ENCODE peak calls at places on chromosome 18, in five cellular contexts. O is uterus, Q is IMR-90, R is colonic mucosa, W is aorta. E is an unnamed sample.
A peak's percentile ranks its signal among the peaks of the same experiment; 100 is the strongest.

GRCh38 chr18:65592419-65592818 is 158.4 kb upstream of the CDH7 start:
- DNase-seq in Q (no peak), R (no peak), W (no peak), O (no peak), E (no peak)

GRCh38 chr18:72419914-72420313 is 124.2 kb downstream of the CBLN2 start:
- DNase-seq in Q (no peak), O (no peak), W (no peak), R (no peak), E (no peak)

GRCh38 chr18:54151376-54151775 is 73.1 kb downstream of the MBD2 start:
- DNase-seq in R (no peak), O (no peak), W (no peak), Q (no peak), E (no peak)

GRCh38 chr18:54242327-54242726 is 17.9 kb upstream of the MBD2 start:
- DNase-seq in O (no peak), W (no peak), Q (no peak), R (no peak), E (no peak)

GRCh38 chr18:74040459-74041332 is 106.9 kb downstream of the FBXO15 start:
- DNase-seq in O (no peak), Q (peak; percentile 11), R (peak; percentile 61), W (no peak), E (peak; percentile 75)

GRCh38 chr18:13425357-13426095 is 207.0 kb downstream of the LDLRAD4 start:
- DNase-seq in Q (no peak), O (no peak), R (peak; percentile 41), W (no peak), E (no peak)

GRCh38 chr18:28411806-28412205 is 234.9 kb upstream of the CDH2 start:
- DNase-seq in O (no peak), W (no peak), R (no peak), Q (no peak), E (no peak)

GRCh38 chr18:3454365-3455089 is 4.6 kb downstream of the TGIF1 start:
- DNase-seq in Q (peak; percentile 72), O (no peak), W (no peak), R (peak; percentile 71), E (peak; percentile 59)

GRCh38 chr18:59730896-59731295 is 33.7 kb upstream of the CCBE1 start:
- DNase-seq in W (no peak), Q (no peak), O (no peak), R (no peak), E (no peak)

GRCh38 chr18:48085781-48086487 is 155.5 kb upstream of the SMAD2 start:
- DNase-seq in O (no peak), Q (no peak), R (no peak), W (peak; percentile 51), E (no peak)

GRCh38 chr18:64330161-64330560 is 181.3 kb upstream of the LINC00305 start:
- DNase-seq in Q (no peak), W (no peak), R (no peak), O (no peak), E (no peak)

GRCh38 chr18:13026583-13027270 is 35.6 kb downstream of the CEP192 start:
- DNase-seq in O (no peak), W (no peak), Q (peak; percentile 53), R (no peak), E (no peak)

GRCh38 chr18:25445430-25445829 is 93.5 kb upstream of the ZNF521 start:
- DNase-seq in W (no peak), O (no peak), R (no peak), Q (no peak), E (no peak)

GRCh38 chr18:57214976-57215375 is 68.1 kb downstream of the BOD1L2 start:
- DNase-seq in R (no peak), W (no peak), O (no peak), Q (no peak), E (no peak)

GRCh38 chr18:5424903-5425302 is 118.9 kb downstream of the EPB41L3 start:
- DNase-seq in O (no peak), Q (peak; percentile 65), R (no peak), W (no peak), E (no peak)

GRCh38 chr18:58263733-58264469 is 219.9 kb downstream of the NEDD4L start:
- DNase-seq in Q (peak; percentile 21), O (no peak), W (no peak), R (no peak), E (no peak)

DNA sequence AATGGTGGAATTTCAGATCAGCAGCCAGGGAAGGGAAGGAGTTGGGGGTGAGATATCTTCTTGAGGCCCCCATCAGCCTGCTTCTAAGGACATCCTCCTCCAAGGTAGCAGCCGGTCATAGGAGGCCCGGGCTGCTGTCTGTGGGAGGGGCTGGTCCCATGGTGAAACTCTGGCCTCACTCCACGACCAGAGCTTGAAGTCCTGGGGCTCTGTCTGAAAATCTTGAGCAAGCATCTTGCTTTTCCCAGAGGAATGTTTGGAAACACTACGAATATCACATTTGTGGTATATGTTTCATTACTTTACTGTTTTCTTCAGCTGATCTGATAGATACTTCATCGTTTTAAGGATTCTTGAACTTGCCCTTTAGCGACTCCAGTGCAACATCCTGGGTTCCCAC is 103.7 kb downstream of the CTAGE1 start:
- DNase-seq in W (no peak), O (peak; percentile 71), Q (peak; percentile 83), R (no peak), E (no peak)
- H3K4me1 ChIP-seq in W (no peaks in the 10 kb centered on the region), O (no peaks in the 10 kb centered on the region), Q (peaks cover 14% of the 10 kb centered on the region), R (no peaks in the 10 kb centered on the region), E (no peaks in the 10 kb centered on the region)

GRCh38 chr18:23138470-23138869 is 3.2 kb downstream of the CABLES1 start:
- DNase-seq in Q (no peak), O (peak; percentile 64), W (no peak), R (no peak), E (peak; percentile 76)

GRCh38 chr18:23136326-23137092 is 1.2 kb downstream of the CABLES1 start:
- DNase-seq in Q (no peak), R (peak; percentile 42), O (peak; percentile 51), W (peak; percentile 86), E (peak; percentile 13)

GRCh38 chr18:23137788-23138216 is 2.5 kb downstream of the CABLES1 start:
- DNase-seq in R (no peak), Q (no peak), W (no peak), O (no peak), E (no peak)

GRCh38 chr18:23135679-23136325 is 517 bp downstream of the CABLES1 start:
- DNase-seq in O (peak; percentile 49), R (peak; percentile 28), Q (no peak), W (peak; percentile 85), E (peak; percentile 52)

GRCh38 chr18:23137093-23137640 is 1.9 kb downstream of the CABLES1 start:
- DNase-seq in Q (no peak), O (no peak), R (no peak), W (no peak), E (no peak)
- H3K4me1 ChIP-seq in Q (peaks cover 26% of the 10 kb centered on the region), O (no peaks in the 10 kb centered on the region), R (peaks cover 21% of the 10 kb centered on the region), W (peaks cover 3% of the 10 kb centered on the region), E (peaks cover 54% of the 10 kb centered on the region)

DNA sequence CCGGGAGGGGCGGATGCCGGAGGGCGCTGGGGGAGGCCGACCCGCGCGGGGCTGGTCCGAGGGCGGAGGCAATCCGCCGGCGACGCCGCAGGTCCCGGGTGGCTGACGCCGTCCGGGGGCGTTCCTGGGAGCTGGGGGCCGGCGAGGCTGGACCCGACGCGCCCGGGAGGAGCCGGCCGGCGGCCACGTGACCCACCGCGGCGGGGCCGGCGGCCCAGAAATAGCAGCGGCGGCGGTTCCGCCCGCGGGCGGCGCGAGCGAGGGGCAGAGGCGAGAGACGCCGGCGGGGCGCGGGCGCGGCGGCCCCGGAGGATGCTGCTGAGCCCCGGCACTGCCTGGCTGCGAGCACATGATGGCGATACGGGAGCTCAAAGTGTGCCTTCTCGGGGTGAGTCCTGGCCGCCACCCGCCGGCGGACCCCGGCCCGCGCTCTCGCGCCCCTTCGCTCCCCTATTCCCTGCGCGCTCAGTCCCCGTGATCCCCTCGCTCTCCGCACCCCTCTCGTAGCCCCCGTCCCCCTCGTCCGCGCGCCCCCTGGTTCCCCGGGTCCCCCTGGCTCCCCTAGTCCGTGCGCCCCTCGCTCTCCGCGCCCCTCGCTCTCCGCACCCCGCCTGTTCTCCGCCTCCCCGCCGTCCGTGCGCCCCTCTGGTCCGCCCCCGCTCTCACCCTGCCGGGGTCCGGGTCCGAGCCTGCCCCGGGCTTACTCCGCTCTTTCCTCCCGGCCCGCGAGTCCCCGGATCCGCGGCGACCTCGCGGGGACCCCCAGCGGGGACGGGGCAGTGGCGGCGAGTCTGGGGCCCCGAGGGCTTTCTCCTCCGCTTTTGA is at the start of gene RAB31:
- DNase-seq in O (peak; percentile 89), W (peak; percentile 96), R (peak; percentile 56), Q (peak; percentile 72), E (peak; percentile 51)
- H3K4me1 ChIP-seq in O (no peaks in the 10 kb centered on the region), W (no peaks in the 10 kb centered on the region), R (peaks cover 5% of the 10 kb centered on the region), Q (peaks cover 26% of the 10 kb centered on the region), E (peaks cover 18% of the 10 kb centered on the region)

DNA sequence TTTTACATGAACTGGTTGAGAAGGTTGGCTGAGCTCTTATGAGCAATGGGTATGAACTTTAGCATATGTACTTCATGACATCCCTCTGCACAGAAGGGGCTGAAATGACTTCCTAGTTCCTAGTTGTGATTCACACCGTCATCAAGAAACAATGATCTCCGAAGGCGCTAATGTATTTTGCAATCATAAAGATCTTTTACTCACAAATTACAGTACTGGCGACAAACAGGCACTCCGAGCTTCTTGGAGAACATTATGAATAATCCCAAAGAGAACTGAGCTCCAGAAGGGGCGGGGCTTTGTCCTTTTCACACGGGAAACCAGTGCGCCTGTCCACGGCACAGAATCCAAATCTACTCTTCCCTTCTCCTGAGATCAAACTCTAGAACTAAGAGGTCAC is 18.1 kb downstream of the BCL2 start:
- DNase-seq in O (no peak), Q (no peak), R (no peak), W (no peak), E (no peak)
- H3K4me1 ChIP-seq in O (peaks cover 8% of the 10 kb centered on the region), Q (no peaks in the 10 kb centered on the region), R (no peaks in the 10 kb centered on the region), W (peaks cover 1% of the 10 kb centered on the region), E (peaks cover 8% of the 10 kb centered on the region)

DNA sequence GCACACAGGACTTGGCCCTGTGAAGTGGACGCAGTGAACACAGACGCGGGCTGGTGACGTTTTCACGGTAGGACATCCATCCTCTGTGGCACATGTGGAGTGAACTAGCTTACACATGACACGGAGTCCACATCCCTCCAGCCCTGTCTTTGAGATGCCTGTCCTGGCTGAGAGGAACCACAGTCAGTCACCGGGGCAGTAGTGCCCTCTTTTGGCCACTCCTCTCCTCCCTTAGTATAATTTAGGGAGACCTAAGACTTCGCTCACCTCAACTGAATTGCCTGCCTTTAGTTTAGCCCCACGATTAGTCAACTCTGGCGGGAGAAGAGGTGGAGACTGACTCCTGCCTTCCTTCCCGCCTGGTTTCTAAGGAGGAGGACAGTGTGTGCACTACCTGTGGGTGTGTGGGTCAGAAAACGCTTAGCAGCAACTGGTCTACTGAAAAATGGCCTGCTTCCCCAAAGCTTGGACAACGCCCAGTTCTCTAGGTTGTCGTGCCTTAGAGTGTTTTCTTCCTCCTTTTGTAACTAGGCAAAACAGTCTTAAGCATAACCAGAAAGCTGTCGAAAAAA is 70.6 kb downstream of the MBP start:
- DNase-seq in R (no peak), W (peak; percentile 73), Q (no peak), O (no peak), E (no peak)
- H3K4me1 ChIP-seq in R (peaks cover 7% of the 10 kb centered on the region), W (no peaks in the 10 kb centered on the region), Q (peaks cover 28% of the 10 kb centered on the region), O (no peaks in the 10 kb centered on the region), E (peaks cover 25% of the 10 kb centered on the region)

E was measured in body of pancreas.